ENCODE peak calls at places on chromosomes 1 and 21, in six cellular contexts. Y, J, L, X, O and U are unnamed samples.

GRCh38 chr1:8374812-8375211 is 56.9 kb downstream of the SLC45A1 start:
- DNase-seq in Y (no peak), J (peak), L (no peak), X (no peak), O (no peak), U (no peak)

GRCh38 chr1:47765236-47765635 is 231.9 kb downstream of the TRABD2B start:
- DNase-seq in Y (no peak), J (no peak), L (no peak), X (no peak), O (no peak), U (no peak)

GRCh38 chr21:34889287-34889536 is 159.9 kb downstream of the RUNX1 start:
- DNase-seq in Y (no peak), J (peak), L (no peak), X (peak), O (peak), U (no peak)

GRCh38 chr1:64038965-64039926 is 164.2 kb upstream of the UBE2U start:
- DNase-seq in Y (no peak), J (peak), L (no peak), X (no peak), O (peak), U (no peak)

GRCh38 chr1:108811611-108812010 is 45.3 kb downstream of the AKNAD1 start:
- DNase-seq in Y (no peak), J (no peak), L (no peak), X (no peak), O (no peak), U (no peak)

GRCh38 chr1:28449904-28450303 is 55.9 kb upstream of the RCC1 start:
- DNase-seq in Y (no peak), J (peak), L (no peak), X (peak), O (no peak), U (no peak)

GRCh38 chr1:161139765-161140164 is 7.3 kb upstream of the DEDD start:
- DNase-seq in Y (no peak), J (peak), L (no peak), X (peak), O (no peak), U (peak)

GRCh38 chr1:221714227-221715116 is 27.4 kb downstream of the DUSP10 start:
- DNase-seq in Y (no peak), J (no peak), L (no peak), X (no peak), O (no peak), U (no peak)

GRCh38 chr1:201180901-201181300 is 9.7 kb upstream of the IGFN1 start:
- DNase-seq in Y (no peak), J (no peak), L (no peak), X (no peak), O (no peak), U (no peak)